ENCODE peak calls at places on chromosomes 4 and X, in eight cellular contexts. H is transverse colon, B is breast epithelium, S is A549, D is esophagus squamous epithelium, Z is heart left ventricle, F is IMR-90, W is body of pancreas. N is an unnamed sample.

GRCh38 chr4:77358315-77358928 is 201.4 kb downstream of the CCNG2 start:
- DNase-seq in H (no peak), B (no peak), S (peak), D (no peak), Z (no peak), F (peak), W (peak), N (no peak)

GRCh38 chrX:108485960-108486359 is 46.3 kb downstream of the COL4A5 start:
- DNase-seq in H (no peak), B (no peak), S (no peak), D (no peak), Z (no peak), F (no peak), W (no peak), N (no peak)

GRCh38 chr4:27702710-27703431 is 842.2 kb downstream of the STIM2 start:
- DNase-seq in H (no peak), B (no peak), S (no peak), D (no peak), Z (no peak), F (peak), W (no peak), N (no peak)

GRCh38 chr4:61426229-61426628 is 226.1 kb downstream of the ADGRL3 start:
- DNase-seq in H (no peak), B (no peak), S (no peak), D (no peak), Z (no peak), F (no peak), W (no peak), N (no peak)

GRCh38 chr4:102180080-102180479 is 165.2 kb downstream of the SLC39A8 start:
- DNase-seq in H (no peak), B (no peak), S (no peak), D (no peak), Z (no peak), F (no peak), W (no peak), N (no peak)

GRCh38 chrX:137969191-137969590 is 403.3 kb downstream of the ZIC3 start:
- DNase-seq in H (no peak), B (no peak), S (no peak), D (no peak), Z (no peak), F (no peak), W (no peak), N (no peak)

GRCh38 chrX:33065415-33065814 is 145.9 kb downstream of the DMD start:
- DNase-seq in H (no peak), B (no peak), S (no peak), D (no peak), Z (no peak), F (no peak), W (no peak), N (no peak)

GRCh38 chr4:176902710-176903323 is 110.1 kb upstream of the VEGFC start:
- DNase-seq in H (no peak), B (no peak), S (no peak), D (no peak), Z (no peak), F (peak), W (no peak), N (no peak)

GRCh38 chrX:120380699-120381098 is 18.8 kb downstream of the ATP1B4 start:
- DNase-seq in H (no peak), B (no peak), S (peak), D (no peak), Z (no peak), F (no peak), W (no peak), N (no peak)

GRCh38 chr4:169063441-169063840 is 53.4 kb upstream of the CBR4 start:
- DNase-seq in H (no peak), B (no peak), S (no peak), D (no peak), Z (no peak), F (no peak), W (no peak), N (no peak)

GRCh38 chrX:1679238-1679637 is 64.4 kb downstream of the ASMT start:
- DNase-seq in H (no peak), B (no peak), S (no peak), D (no peak), Z (no peak), F (no peak), W (no peak), N (no peak)

GRCh38 chrX:137031517-137032377 is 2.0 kb downstream of the GPR101 start:
- DNase-seq in H (peak), B (no peak), S (no peak), D (no peak), Z (no peak), F (peak), W (peak), N (no peak)

GRCh38 chrX:12973561-12974216 is 1.2 kb upstream of the TMSB4X start:
- DNase-seq in H (no peak), B (no peak), S (no peak), D (no peak), Z (peak), F (no peak), W (no peak), N (no peak)

GRCh38 chr4:174217273-174218126 is 66.0 kb downstream of the FBXO8 start:
- DNase-seq in H (no peak), B (no peak), S (no peak), D (no peak), Z (peak), F (peak), W (peak), N (peak)

GRCh38 chrX:31201503-31201902 is 129.7 kb upstream of the FTHL17 start:
- DNase-seq in H (no peak), B (no peak), S (no peak), D (no peak), Z (no peak), F (no peak), W (no peak), N (no peak)

GRCh38 chrX:107710617-107711391 is 64.8 kb downstream of the TSC22D3 start:
- DNase-seq in H (peak), B (no peak), S (peak), D (peak), Z (peak), F (peak), W (peak), N (no peak)

GRCh38 chr4:3204021-3204431 is 44.9 kb upstream of the MSANTD1 start:
- DNase-seq in H (peak), B (no peak), S (no peak), D (no peak), Z (no peak), F (peak), W (peak), N (peak)

GRCh38 chr4:183356931-183357675 is 34.9 kb upstream of the CLDN24 start:
- DNase-seq in H (no peak), B (no peak), S (no peak), D (no peak), Z (no peak), F (no peak), W (no peak), N (no peak)

GRCh38 chr4:95224402-95224801 is 324.4 kb downstream of the UNC5C start:
- DNase-seq in H (no peak), B (no peak), S (no peak), D (no peak), Z (no peak), F (no peak), W (no peak), N (no peak)

GRCh38 chr4:93870876-93871458 is 42.4 kb downstream of the ATOH1 start:
- DNase-seq in H (peak), B (no peak), S (no peak), D (no peak), Z (no peak), F (no peak), W (no peak), N (no peak)

GRCh38 chr4:28558871-28559270 is 1698.2 kb downstream of the STIM2 start:
- DNase-seq in H (no peak), B (no peak), S (no peak), D (no peak), Z (no peak), F (peak), W (no peak), N (no peak)

GRCh38 chr4:157246959-157247358 is 26.4 kb downstream of the GRIA2 start:
- DNase-seq in H (no peak), B (no peak), S (no peak), D (no peak), Z (no peak), F (no peak), W (no peak), N (no peak)

GRCh38 chr4:83503974-83504373 is 19.1 kb upstream of the ABRAXAS1 start:
- DNase-seq in H (no peak), B (no peak), S (no peak), D (no peak), Z (no peak), F (no peak), W (no peak), N (no peak)

GRCh38 chrX:15158736-15159406 is 111.0 kb downstream of the ASB9 start:
- DNase-seq in H (no peak), B (no peak), S (no peak), D (no peak), Z (no peak), F (no peak), W (no peak), N (no peak)

GRCh38 chr4:56465599-56466295 is 1.7 kb upstream of the SRP72 start:
- DNase-seq in H (no peak), B (no peak), S (no peak), D (no peak), Z (no peak), F (peak), W (no peak), N (no peak)

GRCh38 chr4:139557506-139558110 is 1.6 kb upstream of the SETD7 start:
- DNase-seq in H (no peak), B (no peak), S (no peak), D (no peak), Z (no peak), F (no peak), W (peak), N (no peak)

GRCh38 chr4:139558235-139559094 is 2.4 kb upstream of the SETD7 start:
- DNase-seq in H (no peak), B (no peak), S (no peak), D (no peak), Z (no peak), F (no peak), W (peak), N (no peak)

GRCh38 chr4:139555705-139556070 is 331 bp downstream of the SETD7 start:
- DNase-seq in H (peak), B (peak), S (no peak), D (no peak), Z (no peak), F (no peak), W (peak), N (peak)

GRCh38 chr4:139556071-139556734 is at the start of gene SETD7:
- DNase-seq in H (peak), B (peak), S (peak), D (peak), Z (peak), F (peak), W (peak), N (peak)

DNA sequence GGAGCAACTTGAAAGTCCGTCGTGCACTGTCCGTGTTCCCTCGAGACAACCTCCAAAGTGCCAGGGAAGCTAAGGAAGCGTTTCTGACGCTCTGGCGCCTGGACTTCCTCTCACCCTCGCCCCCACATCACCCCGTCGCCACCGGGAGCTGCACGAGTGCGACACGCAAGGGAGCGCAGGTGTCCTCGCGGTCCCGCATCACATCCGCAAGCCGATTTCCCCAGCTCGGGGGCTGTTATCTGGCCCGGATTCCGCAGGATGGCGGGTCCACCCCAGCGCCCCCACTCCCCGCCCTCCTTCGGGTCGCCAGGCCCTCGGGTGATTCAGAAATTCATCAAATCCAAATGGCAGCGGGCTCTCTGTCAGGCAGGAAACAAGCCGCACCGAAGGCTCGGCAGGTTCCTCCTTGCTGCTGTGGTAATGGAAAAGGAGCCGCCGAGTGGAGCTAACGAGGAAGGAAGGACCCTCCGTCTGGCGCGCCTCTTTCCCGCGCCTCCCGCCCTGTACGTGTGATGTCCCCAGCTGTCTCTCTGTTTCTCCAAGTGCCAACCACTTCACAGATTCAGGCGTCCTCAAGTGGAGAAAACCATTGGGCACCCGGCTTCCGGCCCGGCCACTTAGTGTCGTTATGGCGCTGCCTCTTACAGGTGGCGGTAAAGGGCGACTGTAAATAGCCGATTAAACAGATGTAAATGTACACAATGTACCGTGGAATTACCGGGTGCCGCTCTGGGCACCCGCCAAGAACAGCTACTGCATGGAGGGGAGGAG is 901 bp upstream of the SETD7 start:
- DNase-seq in H (peak), B (peak), S (peak), D (peak), Z (peak), F (no peak), W (peak), N (peak)
- TF ChIP-seq POLR2A in H (peak), B (no peak), S (no peak), D (peak), Z (no peak), F (no peak), W (peak), N (no peak)

GRCh38 chrX:110755061-110755460 is 40.6 kb downstream of the CHRDL1 start:
- DNase-seq in H (no peak), B (no peak), S (no peak), D (no peak), Z (no peak), F (peak), W (no peak), N (no peak)
- H3K27ac ChIP-seq in H (no peak), B (no peak), S (no peak), D (no peak), Z (no peak), F (no peak), W (no peak), N (no peak)

DNA sequence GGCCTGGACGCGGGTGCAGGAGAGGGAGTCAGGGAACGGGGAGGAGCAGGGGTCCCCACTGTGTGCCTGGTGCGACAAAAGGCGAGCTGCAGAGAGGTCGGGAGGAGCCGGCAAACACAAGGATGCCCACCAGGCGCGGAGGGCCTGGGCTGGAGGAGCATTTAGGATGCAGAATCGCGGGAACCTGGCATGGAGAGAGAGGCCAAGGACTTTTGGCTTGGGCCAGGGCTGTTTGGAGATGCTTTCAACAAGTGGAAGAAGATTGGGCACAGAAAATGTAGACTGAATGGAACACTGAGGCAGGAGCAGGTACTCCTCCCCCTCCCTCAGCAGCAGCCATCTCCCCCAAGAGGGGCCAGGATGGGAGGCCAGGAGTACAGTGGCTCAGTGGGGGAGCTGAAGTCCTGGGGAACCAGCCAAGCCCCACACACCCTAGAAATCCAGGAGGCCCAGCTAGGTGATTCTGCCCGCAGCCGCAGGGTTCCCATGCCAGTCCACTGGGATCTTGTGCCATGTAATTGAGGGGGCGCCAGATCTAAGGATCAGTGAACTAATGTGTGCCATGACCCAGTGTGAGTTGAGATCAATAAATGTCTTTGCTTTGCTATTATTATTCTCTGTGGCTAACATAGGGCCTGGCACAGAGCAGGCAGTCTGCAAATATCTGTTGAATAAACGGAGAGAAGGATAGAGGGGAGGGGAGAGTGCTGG is 1.1 kb upstream of the ABLIM2 start:
- DNase-seq in H (no peak), B (no peak), S (no peak), D (no peak), Z (no peak), F (no peak), W (peak), N (no peak)
- H3K4me3 ChIP-seq in H (peak), B (peak), S (peak), D (peak), Z (peak), F (peak), W (peak), N (peak)

GRCh38 chr4:122922877-122923511 is 597 bp upstream of the NUDT6 start:
- DNase-seq in H (peak), B (peak), S (peak), D (peak), Z (peak), F (peak), W (peak), N (peak)
- TF ChIP-seq POLR2A in H (no peak), B (no peak), S (no peak), D (no peak), Z (no peak), F (no peak), W (no peak), N (no peak)

GRCh38 chr4:13998850-13999249 is 371.3 kb upstream of the BOD1L1 start:
- DNase-seq in H (no peak), B (no peak), S (no peak), D (no peak), Z (no peak), F (no peak), W (no peak), N (no peak)
- H3K27ac ChIP-seq in H (no peak), B (no peak), S (peak), D (no peak), Z (no peak), F (no peak), W (no peak), N (no peak)

GRCh38 chr4:37908488-37909343 is 17.8 kb downstream of the TBC1D1 start:
- DNase-seq in H (no peak), B (no peak), S (no peak), D (no peak), Z (no peak), F (peak), W (no peak), N (no peak)
- H3K4me3 ChIP-seq in H (no peak), B (peak), S (no peak), D (no peak), Z (no peak), F (no peak), W (no peak), N (no peak)

DNA sequence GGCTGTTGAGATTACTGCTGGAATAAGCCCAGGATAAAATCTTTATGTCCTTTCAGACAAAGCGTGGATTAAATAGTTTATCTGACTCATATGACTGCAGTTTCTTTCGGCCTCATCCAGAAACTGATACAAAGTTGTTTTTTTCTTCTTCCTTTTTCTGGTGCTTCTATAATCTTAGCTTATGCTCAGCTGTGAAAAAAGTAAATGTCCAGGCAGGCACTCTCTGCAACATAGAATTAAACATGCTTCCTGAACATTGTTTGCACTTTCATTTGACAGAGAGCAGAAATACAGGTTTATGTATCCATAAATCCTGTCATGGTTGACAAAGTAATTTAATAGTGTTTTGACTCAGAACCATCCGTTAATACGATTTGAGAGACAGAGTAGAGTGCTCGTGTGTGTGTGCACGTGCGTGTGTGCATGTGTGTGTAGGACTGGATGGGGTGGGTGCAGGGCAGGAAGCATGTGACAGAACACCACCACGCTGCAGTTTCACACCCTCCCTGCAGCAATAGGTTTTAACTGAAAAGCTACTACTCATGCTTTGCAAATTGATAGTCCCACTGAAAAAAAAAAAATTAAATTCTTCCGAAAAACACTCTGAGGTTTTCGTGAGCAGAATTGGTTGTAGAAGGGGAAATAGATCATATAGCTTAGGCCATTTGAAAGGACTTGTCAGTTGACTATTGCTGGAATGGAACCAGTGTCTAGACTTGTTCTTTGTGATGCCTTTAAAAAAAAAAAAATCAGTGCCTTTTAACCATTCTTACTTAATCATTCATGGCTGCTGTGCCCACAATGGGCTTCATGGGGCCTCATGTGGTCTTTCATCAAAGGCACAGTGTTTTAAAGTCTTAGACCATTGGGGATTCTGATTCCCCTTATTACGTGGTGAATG is 139.0 kb downstream of the AFF1 start:
- DNase-seq in H (peak), B (no peak), S (no peak), D (peak), Z (no peak), F (peak), W (no peak), N (peak)
- TF ChIP-seq POLR2A in H (no peak), B (no peak), S (no peak), D (no peak), Z (no peak), F (no peak), W (no peak), N (no peak)

DNA sequence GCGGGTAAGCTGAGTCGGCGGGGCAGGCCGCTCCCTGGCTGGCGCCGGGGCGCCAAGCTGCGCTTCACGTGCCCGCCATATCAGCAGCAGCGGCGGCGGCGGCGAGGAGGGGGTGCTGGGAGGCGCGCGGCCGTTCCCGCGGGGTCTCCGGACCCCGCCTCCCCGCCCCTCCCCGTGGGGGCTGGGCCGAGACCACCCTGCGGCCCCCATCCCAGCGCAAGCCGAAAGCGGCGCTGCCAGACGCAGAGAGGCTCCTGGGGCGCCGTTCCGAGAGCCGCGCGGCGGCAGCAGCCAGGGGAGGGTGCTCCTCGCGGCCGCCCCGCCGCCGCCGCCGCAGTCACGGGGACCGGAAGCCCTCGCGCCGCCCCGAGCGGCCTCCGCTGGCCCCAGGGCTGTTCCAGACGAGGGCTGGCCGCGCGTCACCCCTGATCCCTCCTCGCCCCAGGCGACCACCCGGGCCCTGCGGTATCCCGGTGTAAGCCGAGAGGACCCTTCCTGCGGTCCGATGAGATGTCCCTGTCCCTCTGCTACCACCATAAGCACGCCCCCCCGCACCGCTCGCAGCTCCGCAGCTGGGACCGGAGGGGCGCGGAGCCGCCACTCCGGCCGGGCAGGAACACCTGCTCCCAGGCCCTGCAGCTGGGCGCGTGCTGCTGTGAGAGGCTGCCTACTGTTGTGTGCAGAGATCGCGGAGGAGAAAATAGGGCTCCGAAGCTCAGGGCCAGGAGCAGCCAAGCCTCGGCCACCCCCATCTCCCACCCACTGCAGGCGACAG is 7.4 kb upstream of the BCOR start:
- DNase-seq in H (peak), B (no peak), S (peak), D (no peak), Z (peak), F (no peak), W (peak), N (peak)
- H3K27ac ChIP-seq in H (peak), B (peak), S (peak), D (peak), Z (peak), F (peak), W (peak), N (peak)